ENCODE peak calls at places on chromosomes 11 and 22, in eight cellular contexts. U, C, F, B, Z, X, H and L are unnamed samples. For H4K20me1, the result is how much of the 10 kb centered on the place peaks cover.

GRCh38 chr11:130480166-130480565 is 31.7 kb downstream of the ADAMTS15 start:
- DNase-seq in Z (no peak), F (no peak), X (no peak), H (no peak), C (no peak), B (peak), U (no peak), L (no peak)

GRCh38 chr22:27997538-27997937 is 78.5 kb upstream of the PITPNB start:
- DNase-seq in B (no peak), Z (no peak), F (no peak), H (no peak), C (no peak), X (no peak), U (no peak), L (peak)

GRCh38 chr22:37126383-37126782 is 16.9 kb upstream of the TMPRSS6 start:
- DNase-seq in C (peak), U (no peak), Z (no peak), B (peak), F (no peak), H (peak), X (no peak), L (no peak)

GRCh38 chr11:78078218-78079167 is 1.2 kb downstream of the NDUFC2 start:
- DNase-seq in X (no peak), C (peak), B (no peak), H (peak), Z (no peak), U (no peak), F (no peak), L (no peak)

GRCh38 chr11:12285106-12285505 is 92.3 kb upstream of the PARVA start:
- DNase-seq in C (no peak), H (no peak), U (peak), X (no peak), Z (peak), F (peak), B (no peak), L (peak)

GRCh38 chr11:101478587-101479375 is 105.0 kb downstream of the TRPC6 start:
- DNase-seq in Z (no peak), H (no peak), X (no peak), B (no peak), U (no peak), F (no peak), C (peak), L (no peak)

GRCh38 chr11:1153105-1153950 is 4.4 kb upstream of the MUC5AC start:
- DNase-seq in C (no peak), U (peak), Z (peak), F (peak), H (no peak), X (peak), B (no peak), L (peak)

GRCh38 chr22:36419177-36419911 is 31.6 kb upstream of the MYH9 start:
- DNase-seq in H (peak), X (peak), U (peak), C (no peak), B (peak), F (peak), Z (no peak), L (peak)

GRCh38 chr11:128831781-128832497 is 35.2 kb downstream of the KCNJ1 start:
- DNase-seq in C (no peak), H (no peak), Z (no peak), U (no peak), B (no peak), X (no peak), F (no peak), L (no peak)

GRCh38 chr11:125123947-125124633 is 12.7 kb upstream of the TMEM218 start:
- DNase-seq in B (peak), Z (peak), U (peak), F (peak), H (peak), X (peak), C (peak), L (no peak)

GRCh38 chr11:3022300-3022967 is 30.3 kb upstream of the NAP1L4 start:
- DNase-seq in U (peak), C (no peak), H (no peak), Z (peak), F (no peak), B (no peak), X (no peak), L (peak)

GRCh38 chr11:123577081-123577598 is 77.3 kb downstream of the SCN3B start:
- DNase-seq in U (peak), Z (peak), C (peak), F (peak), B (peak), H (peak), X (peak), L (peak)

GRCh38 chr11:76510060-76511047 is 65.5 kb downstream of the EMSY start:
- DNase-seq in B (no peak), H (peak), Z (no peak), C (peak), F (no peak), U (no peak), X (no peak), L (no peak)

GRCh38 chr11:102332611-102332994 is 14.4 kb upstream of the BIRC2 start:
- DNase-seq in H (no peak), U (no peak), B (no peak), Z (no peak), F (no peak), C (no peak), X (peak), L (no peak)

GRCh38 chr11:121741954-121742361 is 289.2 kb upstream of the SORL1-AS1 start:
- DNase-seq in C (no peak), B (no peak), U (peak), F (no peak), H (no peak), Z (no peak), X (peak), L (no peak)

GRCh38 chr11:32437406-32438345 is 2.3 kb upstream of the WT1 start:
- DNase-seq in U (no peak), F (no peak), C (peak), Z (no peak), B (no peak), X (no peak), H (peak), L (no peak)

GRCh38 chr22:35482311-35482710 is 58.3 kb upstream of the RASD2 start:
- DNase-seq in B (no peak), U (no peak), Z (no peak), X (no peak), C (no peak), H (no peak), F (no peak), L (no peak)

GRCh38 chr11:62546937-62547625 is 475 bp upstream of the AHNAK start:
- DNase-seq in C (peak), B (no peak), X (peak), H (peak), Z (peak), U (peak), F (peak), L (peak)

GRCh38 chr11:14190992-14191773 is 167.8 kb downstream of the RRAS2 start:
- DNase-seq in H (peak), F (no peak), U (peak), B (no peak), X (no peak), C (no peak), Z (no peak), L (no peak)

GRCh38 chr22:40509401-40510134 is 127.0 kb downstream of the MRTFA start:
- DNase-seq in F (peak), H (no peak), X (peak), Z (no peak), C (no peak), B (no peak), U (peak), L (peak)

GRCh38 chr11:892106-892505 is 18.5 kb downstream of the CHID1 start:
- DNase-seq in U (no peak), Z (no peak), C (peak), X (no peak), F (no peak), B (no peak), H (peak), L (no peak)

GRCh38 chr11:125773516-125773915 is 5.1 kb downstream of the PATE2 start:
- DNase-seq in X (no peak), Z (no peak), C (no peak), U (no peak), F (no peak), H (no peak), B (no peak), L (no peak)

GRCh38 chr22:20013382-20013871 is 3.2 kb downstream of the ARVCF start:
- DNase-seq in Z (no peak), C (peak), B (peak), X (peak), H (peak), F (no peak), U (peak), L (peak)

GRCh38 chr22:30116362-30117117 is 36.3 kb downstream of the HORMAD2 start:
- DNase-seq in U (peak), Z (peak), F (no peak), B (no peak), X (peak), C (peak), H (no peak), L (no peak)
- TF ChIP-seq CTCF in U (no peak), Z (no peak), F (no peak), B (no peak), X (no peak), C (no peak), H (no peak), L (no peak)

GRCh38 chr11:66454828-66455227 is 11.9 kb upstream of the PELI3 start:
- DNase-seq in C (no peak), Z (no peak), H (no peak), B (no peak), F (no peak), X (no peak), U (no peak), L (peak)

GRCh38 chr11:66454253-66454652 is 12.5 kb upstream of the PELI3 start:
- DNase-seq in H (no peak), C (no peak), Z (peak), X (no peak), U (no peak), F (peak), B (no peak), L (no peak)

GRCh38 chr11:66448523-66448922 is 9.9 kb upstream of the MRPL11 start:
- DNase-seq in C (no peak), Z (no peak), H (no peak), F (no peak), X (no peak), B (no peak), U (no peak), L (no peak)

GRCh38 chr11:66450610-66451009 is 12.0 kb upstream of the MRPL11 start:
- DNase-seq in C (no peak), H (no peak), X (no peak), B (no peak), Z (no peak), U (no peak), F (no peak), L (no peak)

DNA sequence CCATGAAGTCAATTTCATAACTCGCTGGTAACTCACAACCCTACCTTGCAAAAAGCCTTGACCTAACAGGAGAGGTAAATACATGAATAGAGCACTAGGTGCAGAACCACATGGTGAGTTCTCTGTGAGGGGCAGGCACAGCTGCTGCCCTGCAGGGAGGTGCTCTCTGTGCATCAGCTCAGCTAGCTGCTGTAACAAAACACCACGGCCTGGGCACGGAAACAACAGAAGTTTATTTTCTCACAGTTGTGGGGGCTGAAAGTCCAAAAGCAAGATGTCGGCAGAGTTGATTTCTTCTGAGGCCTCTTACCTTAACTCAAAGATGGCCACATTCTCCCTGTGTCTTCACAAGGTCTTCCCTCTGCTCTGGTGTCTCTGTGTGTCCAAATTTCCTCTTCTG is 13.0 kb upstream of the MRPL11 start:
- DNase-seq in F (no peak), X (no peak), Z (no peak), H (no peak), C (no peak), U (no peak), B (no peak), L (no peak)
- H4K20me1 ChIP-seq in F (under half), X (under half), Z (under half), H (under half), C (under half), U (under half), B (under half), L (under half)

GRCh38 chr11:4936745-4937144 is 10.7 kb downstream of the OR51A4 start:
- DNase-seq in H (no peak), Z (no peak), X (no peak), B (no peak), U (no peak), C (no peak), F (no peak), L (no peak)

DNA sequence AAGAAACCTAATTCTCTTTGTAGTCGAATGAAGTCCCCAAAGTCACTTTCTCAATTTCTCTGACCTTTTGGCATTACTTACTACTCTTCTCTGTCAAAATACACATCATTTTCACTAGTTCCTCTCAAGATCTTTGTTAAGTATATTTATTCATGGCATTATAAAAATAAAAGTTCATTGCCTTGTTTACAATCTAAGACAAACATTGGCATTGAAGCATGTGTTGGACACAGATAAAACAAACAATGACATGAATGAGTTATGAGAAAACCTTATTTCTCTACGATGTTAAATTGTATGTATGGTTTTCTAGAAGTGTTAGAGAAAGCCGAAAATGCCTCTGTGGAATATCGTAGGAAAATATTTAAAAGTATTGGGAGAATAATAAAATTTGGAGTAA is 8.6 kb upstream of the OR51G1 start:
- DNase-seq in U (no peak), F (no peak), B (no peak), C (no peak), Z (no peak), H (no peak), X (no peak), L (no peak)
- H3K4me3 ChIP-seq in U (no peak), F (no peak), B (no peak), C (no peak), Z (no peak), H (no peak), X (no peak), L (no peak)

GRCh38 chr22:50576070-50576469 is 2.2 kb downstream of the CPT1B start:
- DNase-seq in Z (peak), F (peak), U (peak), C (peak), B (peak), X (no peak), H (peak), L (peak)
- TF ChIP-seq CTCF in Z (peak), F (peak), U (peak), C (peak), B (peak), X (no peak), H (peak), L (peak)

GRCh38 chr11:94150704-94151103 is 22.1 kb downstream of the PANX1 start:
- DNase-seq in X (no peak), B (no peak), H (no peak), Z (no peak), U (no peak), C (no peak), F (no peak), L (no peak)

GRCh38 chr11:94148189-94148588 is 19.5 kb downstream of the PANX1 start:
- DNase-seq in H (no peak), F (no peak), B (no peak), C (no peak), Z (no peak), U (no peak), X (no peak), L (no peak)

GRCh38 chr11:94149435-94149834 is 20.8 kb downstream of the PANX1 start:
- DNase-seq in X (no peak), F (no peak), C (no peak), B (no peak), Z (peak), U (peak), H (no peak), L (no peak)

GRCh38 chr11:94151311-94151710 is 22.7 kb downstream of the PANX1 start:
- DNase-seq in F (no peak), U (no peak), B (no peak), H (no peak), Z (no peak), C (no peak), X (peak), L (no peak)

GRCh38 chr11:94150056-94150455 is 21.4 kb downstream of the PANX1 start:
- DNase-seq in F (no peak), C (no peak), U (no peak), Z (no peak), H (no peak), X (no peak), B (no peak), L (no peak)
- H4K20me1 ChIP-seq in F (under half), C (half or more), U (under half), Z (half or more), H (half or more), X (under half), B (under half), L (half or more)

GRCh38 chr11:65651339-65651588 is 11.5 kb downstream of the RELA start:
- DNase-seq in U (no peak), C (no peak), B (no peak), F (no peak), Z (no peak), H (no peak), X (no peak), L (peak)
- H3K4me3 ChIP-seq in U (no peak), C (no peak), B (no peak), F (no peak), Z (no peak), H (no peak), X (no peak), L (no peak)